ENCODE peak calls at places on chromosomes 7 and 10, in five cellular contexts. One of them, this sample, is unnamed.
A peak's percentile ranks its signal among the peaks of the same experiment; 100 is the strongest.

GRCh38 chr7:42869131-42870020 is 42.5 kb downstream of the C7orf25 start:
- DNase-seq in activated naive CD4-positive, alpha-beta T cell: no peak
- DNase-seq in GM03348: no peak
- DNase-seq in mucosa of gallbladder: no peak
- DNase-seq in stimulated activated CD4-positive, alpha-beta T cell treated with anti-CD3 and anti-CD28 coated beads, Interleukin-1b, Interleukin-23, amount 100 ng/mL, for 4 hours: no peak
- DNase-seq in this sample: no peak

GRCh38 chr7:5211730-5212482 is 21.9 kb downstream of the WIPI2 start:
- DNase-seq in activated naive CD4-positive, alpha-beta T cell: no peak
- DNase-seq in GM03348: no peak
- DNase-seq in mucosa of gallbladder: no peak
- DNase-seq in stimulated activated CD4-positive, alpha-beta T cell treated with anti-CD3 and anti-CD28 coated beads, Interleukin-1b, Interleukin-23, amount 100 ng/mL, for 4 hours: no peak
- DNase-seq in this sample: no peak

GRCh38 chr7:153832160-153832559 is 220.0 kb upstream of the DPP6 start:
- DNase-seq in activated naive CD4-positive, alpha-beta T cell: no peak
- DNase-seq in GM03348: no peak
- DNase-seq in mucosa of gallbladder: no peak
- DNase-seq in stimulated activated CD4-positive, alpha-beta T cell treated with anti-CD3 and anti-CD28 coated beads, Interleukin-1b, Interleukin-23, amount 100 ng/mL, for 4 hours: no peak
- DNase-seq in this sample: no peak

GRCh38 chr10:77431209-77431611 is 206.4 kb downstream of the KCNMA1 start:
- DNase-seq in activated naive CD4-positive, alpha-beta T cell: no peak
- DNase-seq in GM03348: no peak
- DNase-seq in mucosa of gallbladder: no peak
- DNase-seq in stimulated activated CD4-positive, alpha-beta T cell treated with anti-CD3 and anti-CD28 coated beads, Interleukin-1b, Interleukin-23, amount 100 ng/mL, for 4 hours: no peak
- DNase-seq in this sample: no peak

GRCh38 chr7:42164946-42165345 is 72.1 kb downstream of the GLI3 start:
- DNase-seq in activated naive CD4-positive, alpha-beta T cell: no peak
- DNase-seq in GM03348: no peak
- DNase-seq in mucosa of gallbladder: no peak
- DNase-seq in stimulated activated CD4-positive, alpha-beta T cell treated with anti-CD3 and anti-CD28 coated beads, Interleukin-1b, Interleukin-23, amount 100 ng/mL, for 4 hours: no peak
- DNase-seq in this sample: no peak

GRCh38 chr10:129365767-129366400 is 101.2 kb upstream of the MGMT start:
- DNase-seq in activated naive CD4-positive, alpha-beta T cell: no peak
- DNase-seq in GM03348: no peak
- DNase-seq in mucosa of gallbladder: no peak
- DNase-seq in stimulated activated CD4-positive, alpha-beta T cell treated with anti-CD3 and anti-CD28 coated beads, Interleukin-1b, Interleukin-23, amount 100 ng/mL, for 4 hours: no peak
- DNase-seq in this sample: no peak

GRCh38 chr7:77658928-77659327 is 37.3 kb upstream of the RSBN1L start:
- DNase-seq in activated naive CD4-positive, alpha-beta T cell: no peak
- DNase-seq in GM03348: no peak
- DNase-seq in mucosa of gallbladder: no peak
- DNase-seq in stimulated activated CD4-positive, alpha-beta T cell treated with anti-CD3 and anti-CD28 coated beads, Interleukin-1b, Interleukin-23, amount 100 ng/mL, for 4 hours: no peak
- DNase-seq in this sample: no peak

GRCh38 chr7:1671876-1672451 is 1.9 kb downstream of the ELFN1 start:
- DNase-seq in activated naive CD4-positive, alpha-beta T cell: no peak
- DNase-seq in GM03348: no peak
- DNase-seq in mucosa of gallbladder: no peak
- DNase-seq in stimulated activated CD4-positive, alpha-beta T cell treated with anti-CD3 and anti-CD28 coated beads, Interleukin-1b, Interleukin-23, amount 100 ng/mL, for 4 hours: no peak
- DNase-seq in this sample: no peak

GRCh38 chr7:36006656-36007229 is 146.3 kb upstream of the EEPD1 start:
- DNase-seq in activated naive CD4-positive, alpha-beta T cell: no peak
- DNase-seq in GM03348: no peak
- DNase-seq in mucosa of gallbladder: no peak
- DNase-seq in stimulated activated CD4-positive, alpha-beta T cell treated with anti-CD3 and anti-CD28 coated beads, Interleukin-1b, Interleukin-23, amount 100 ng/mL, for 4 hours: no peak
- DNase-seq in this sample: no peak

GRCh38 chr10:97490592-97490991 is 7.6 kb downstream of the MMS19 start:
- DNase-seq in activated naive CD4-positive, alpha-beta T cell: no peak
- DNase-seq in GM03348: no peak
- DNase-seq in mucosa of gallbladder: no peak
- DNase-seq in stimulated activated CD4-positive, alpha-beta T cell treated with anti-CD3 and anti-CD28 coated beads, Interleukin-1b, Interleukin-23, amount 100 ng/mL, for 4 hours: no peak
- DNase-seq in this sample: peak; percentile 75

GRCh38 chr7:155921804-155922506 is 109.7 kb upstream of the SHH start:
- DNase-seq in activated naive CD4-positive, alpha-beta T cell: no peak
- DNase-seq in GM03348: no peak
- DNase-seq in mucosa of gallbladder: peak; percentile 85
- DNase-seq in stimulated activated CD4-positive, alpha-beta T cell treated with anti-CD3 and anti-CD28 coated beads, Interleukin-1b, Interleukin-23, amount 100 ng/mL, for 4 hours: no peak
- DNase-seq in this sample: no peak

GRCh38 chr7:155864991-155865690 is 52.9 kb upstream of the SHH start:
- DNase-seq in activated naive CD4-positive, alpha-beta T cell: no peak
- DNase-seq in GM03348: no peak
- DNase-seq in mucosa of gallbladder: no peak
- DNase-seq in stimulated activated CD4-positive, alpha-beta T cell treated with anti-CD3 and anti-CD28 coated beads, Interleukin-1b, Interleukin-23, amount 100 ng/mL, for 4 hours: no peak
- DNase-seq in this sample: no peak

GRCh38 chr7:73865738-73866445 is 4.9 kb downstream of the TMEM270 start:
- DNase-seq in activated naive CD4-positive, alpha-beta T cell: no peak
- DNase-seq in GM03348: peak; percentile 84
- DNase-seq in mucosa of gallbladder: peak; percentile 50
- DNase-seq in stimulated activated CD4-positive, alpha-beta T cell treated with anti-CD3 and anti-CD28 coated beads, Interleukin-1b, Interleukin-23, amount 100 ng/mL, for 4 hours: no peak
- DNase-seq in this sample: peak; percentile 26

GRCh38 chr10:125531470-125531869 is 151.5 kb downstream of the TEX36 start:
- DNase-seq in activated naive CD4-positive, alpha-beta T cell: no peak
- DNase-seq in GM03348: no peak
- DNase-seq in mucosa of gallbladder: no peak
- DNase-seq in stimulated activated CD4-positive, alpha-beta T cell treated with anti-CD3 and anti-CD28 coated beads, Interleukin-1b, Interleukin-23, amount 100 ng/mL, for 4 hours: no peak
- DNase-seq in this sample: no peak

GRCh38 chr10:4081691-4082111 is 296.7 kb upstream of the KLF6 start:
- DNase-seq in activated naive CD4-positive, alpha-beta T cell: no peak
- DNase-seq in GM03348: peak; percentile 64
- DNase-seq in mucosa of gallbladder: peak; percentile 26
- DNase-seq in stimulated activated CD4-positive, alpha-beta T cell treated with anti-CD3 and anti-CD28 coated beads, Interleukin-1b, Interleukin-23, amount 100 ng/mL, for 4 hours: no peak
- DNase-seq in this sample: no peak

GRCh38 chr7:157411580-157411979 is 74.8 kb downstream of the DNAJB6 start:
- DNase-seq in activated naive CD4-positive, alpha-beta T cell: no peak
- DNase-seq in GM03348: no peak
- DNase-seq in mucosa of gallbladder: no peak
- DNase-seq in stimulated activated CD4-positive, alpha-beta T cell treated with anti-CD3 and anti-CD28 coated beads, Interleukin-1b, Interleukin-23, amount 100 ng/mL, for 4 hours: peak; percentile 16
- DNase-seq in this sample: no peak

GRCh38 chr10:128897414-128897928 is 569.6 kb upstream of the MGMT start:
- DNase-seq in activated naive CD4-positive, alpha-beta T cell: no peak
- DNase-seq in GM03348: no peak
- DNase-seq in mucosa of gallbladder: no peak
- DNase-seq in stimulated activated CD4-positive, alpha-beta T cell treated with anti-CD3 and anti-CD28 coated beads, Interleukin-1b, Interleukin-23, amount 100 ng/mL, for 4 hours: no peak
- DNase-seq in this sample: no peak

GRCh38 chr10:30759423-30759822 is 129.9 kb upstream of the LYZL2 start:
- DNase-seq in activated naive CD4-positive, alpha-beta T cell: no peak
- DNase-seq in GM03348: no peak
- DNase-seq in mucosa of gallbladder: no peak
- DNase-seq in stimulated activated CD4-positive, alpha-beta T cell treated with anti-CD3 and anti-CD28 coated beads, Interleukin-1b, Interleukin-23, amount 100 ng/mL, for 4 hours: no peak
- DNase-seq in this sample: no peak

GRCh38 chr10:6201511-6201975 is 1.2 kb upstream of the PFKFB3 start:
- DNase-seq in activated naive CD4-positive, alpha-beta T cell: peak; percentile 61
- DNase-seq in GM03348: peak; percentile 77
- DNase-seq in mucosa of gallbladder: peak; percentile 83
- DNase-seq in stimulated activated CD4-positive, alpha-beta T cell treated with anti-CD3 and anti-CD28 coated beads, Interleukin-1b, Interleukin-23, amount 100 ng/mL, for 4 hours: peak; percentile 80
- DNase-seq in this sample: peak; percentile 89

GRCh38 chr7:157241631-157242030 is 95.2 kb upstream of the DNAJB6 start:
- DNase-seq in activated naive CD4-positive, alpha-beta T cell: no peak
- DNase-seq in GM03348: no peak
- DNase-seq in mucosa of gallbladder: no peak
- DNase-seq in stimulated activated CD4-positive, alpha-beta T cell treated with anti-CD3 and anti-CD28 coated beads, Interleukin-1b, Interleukin-23, amount 100 ng/mL, for 4 hours: no peak
- DNase-seq in this sample: no peak

GRCh38 chr10:50740351-50740688 is 584 bp downstream of the ASAH2B start:
- DNase-seq in activated naive CD4-positive, alpha-beta T cell: no peak
- DNase-seq in GM03348: peak; percentile 30
- DNase-seq in mucosa of gallbladder: no peak
- DNase-seq in stimulated activated CD4-positive, alpha-beta T cell treated with anti-CD3 and anti-CD28 coated beads, Interleukin-1b, Interleukin-23, amount 100 ng/mL, for 4 hours: peak; percentile 7
- DNase-seq in this sample: peak; percentile 32

GRCh38 chr10:52653510-52653909 is 119.1 kb downstream of the MBL2 start:
- DNase-seq in activated naive CD4-positive, alpha-beta T cell: no peak
- DNase-seq in GM03348: no peak
- DNase-seq in mucosa of gallbladder: no peak
- DNase-seq in stimulated activated CD4-positive, alpha-beta T cell treated with anti-CD3 and anti-CD28 coated beads, Interleukin-1b, Interleukin-23, amount 100 ng/mL, for 4 hours: no peak
- DNase-seq in this sample: peak; percentile 66

GRCh38 chr7:33196194-33196593 is 66.8 kb downstream of the BBS9 start:
- DNase-seq in activated naive CD4-positive, alpha-beta T cell: no peak
- DNase-seq in GM03348: peak; percentile 27
- DNase-seq in mucosa of gallbladder: no peak
- DNase-seq in stimulated activated CD4-positive, alpha-beta T cell treated with anti-CD3 and anti-CD28 coated beads, Interleukin-1b, Interleukin-23, amount 100 ng/mL, for 4 hours: no peak
- DNase-seq in this sample: no peak

This sample was measured in putamen.